ENCODE peak calls at places on chromosomes 7 and 10, in seven cellular contexts. X is heart left ventricle, A is A549, Q is K562, L is body of pancreas, S is spleen, I is adrenal gland. H is an unnamed sample.

GRCh38 chr7:108815815-108816214 is 246.1 kb downstream of the DNAJB9 start:
- DNase-seq in X (no peak), A (no peak), Q (no peak), L (no peak), S (no peak), I (no peak), H (no peak)

GRCh38 chr10:110834622-110835219 is 37.0 kb upstream of the PDCD4 start:
- DNase-seq in X (no peak), A (no peak), Q (peak), L (peak), S (no peak), I (no peak), H (peak)

GRCh38 chr10:124492266-124492665 is 30.6 kb downstream of the LHPP start:
- DNase-seq in X (no peak), A (no peak), Q (no peak), L (no peak), S (peak), I (no peak), H (no peak)

GRCh38 chr7:100863406-100863950 is 3.7 kb upstream of the TRIP6 start:
- DNase-seq in X (peak), A (no peak), Q (no peak), L (peak), S (no peak), I (no peak), H (no peak)

GRCh38 chr7:78516450-78516849 is 717.9 kb downstream of the PHTF2 start:
- DNase-seq in X (no peak), A (no peak), Q (no peak), L (no peak), S (no peak), I (no peak), H (no peak)

GRCh38 chr10:88500656-88501055 is 82.5 kb downstream of the RNLS start:
- DNase-seq in X (no peak), A (no peak), Q (no peak), L (no peak), S (no peak), I (no peak), H (no peak)

GRCh38 chr10:25758041-25758457 is 176.0 kb upstream of the MYO3A start:
- DNase-seq in X (no peak), A (peak), Q (peak), L (peak), S (no peak), I (peak), H (peak)

GRCh38 chr7:73612598-73613269 is 11.6 kb downstream of the MLXIPL start:
- DNase-seq in X (no peak), A (peak), Q (peak), L (peak), S (no peak), I (peak), H (peak)

GRCh38 chr10:46223064-46223480 is 63.7 kb upstream of the ANTXRL start:
- DNase-seq in X (no peak), A (peak), Q (no peak), L (no peak), S (peak), I (peak), H (peak)

GRCh38 chr10:132237396-132237795 is 50.6 kb downstream of the DPYSL4 start:
- DNase-seq in X (peak), A (no peak), Q (no peak), L (no peak), S (peak), I (no peak), H (no peak)

GRCh38 chr10:112958275-112958995 is 8.4 kb downstream of the TCF7L2 start:
- DNase-seq in X (no peak), A (peak), Q (no peak), L (no peak), S (no peak), I (no peak), H (no peak)

GRCh38 chr7:96354881-96355280 is 33.0 kb upstream of the SLC25A13 start:
- DNase-seq in X (no peak), A (no peak), Q (no peak), L (no peak), S (no peak), I (no peak), H (no peak)

GRCh38 chr10:1043532-1043995 is 5.4 kb downstream of the IDI1 start:
- DNase-seq in X (no peak), A (no peak), Q (no peak), L (peak), S (peak), I (no peak), H (no peak)

GRCh38 chr7:79272938-79273337 is 180.5 kb downstream of the MAGI2 start:
- DNase-seq in X (no peak), A (no peak), Q (no peak), L (no peak), S (no peak), I (no peak), H (no peak)

GRCh38 chr7:121797283-121798037 is 75.5 kb upstream of the PTPRZ1 start:
- DNase-seq in X (no peak), A (no peak), Q (no peak), L (no peak), S (no peak), I (no peak), H (no peak)

GRCh38 chr10:61140765-61141392 is 196.9 kb upstream of the RHOBTB1 start:
- DNase-seq in X (no peak), A (peak), Q (peak), L (peak), S (no peak), I (peak), H (peak)

GRCh38 chr10:16996530-16996964 is 133.1 kb downstream of the CUBN start:
- DNase-seq in X (no peak), A (no peak), Q (no peak), L (no peak), S (no peak), I (no peak), H (no peak)

GRCh38 chr7:90472805-90473540 is 3.5 kb downstream of the PTTG1IP2 start:
- DNase-seq in X (no peak), A (no peak), Q (no peak), L (no peak), S (no peak), I (no peak), H (no peak)

GRCh38 chr10:72862957-72863356 is 30.6 kb upstream of the OIT3 start:
- DNase-seq in X (no peak), A (no peak), Q (no peak), L (no peak), S (no peak), I (no peak), H (no peak)

GRCh38 chr10:114282526-114282925 is 43.5 kb downstream of the VWA2 start:
- DNase-seq in X (peak), A (no peak), Q (no peak), L (no peak), S (peak), I (no peak), H (no peak)

GRCh38 chr7:22551768-22552513 is 52.0 kb upstream of the STEAP1B start:
- DNase-seq in X (no peak), A (no peak), Q (no peak), L (no peak), S (peak), I (no peak), H (no peak)

GRCh38 chr7:54701982-54702381 is 57.0 kb downstream of the SEC61G start:
- DNase-seq in X (no peak), A (no peak), Q (no peak), L (no peak), S (no peak), I (no peak), H (no peak)

GRCh38 chr10:43137701-43137970 is 609 bp upstream of the CSGALNACT2 start:
- DNase-seq in X (peak), A (peak), Q (peak), L (peak), S (peak), I (peak), H (peak)

GRCh38 chr7:155483868-155484325 is 26.0 kb downstream of the EN2 start:
- DNase-seq in X (no peak), A (no peak), Q (no peak), L (no peak), S (no peak), I (no peak), H (peak)

GRCh38 chr10:126324826-126325225 is 63.5 kb downstream of the ADAM12 start:
- DNase-seq in X (no peak), A (no peak), Q (no peak), L (no peak), S (no peak), I (no peak), H (no peak)

GRCh38 chr7:55964261-55964801 is at the start of gene NIPSNAP2:
- DNase-seq in X (no peak), A (peak), Q (peak), L (peak), S (no peak), I (no peak), H (peak)

GRCh38 chr10:34780818-34781380 is 34.2 kb downstream of the PARD3 start:
- DNase-seq in X (peak), A (no peak), Q (peak), L (peak), S (no peak), I (peak), H (peak)
- TF ChIP-seq POLR2A in X (no peak), A (no peak), Q (no peak), L (no peak), S (no peak), I (no peak), H (no peak)

GRCh38 chr7:114923403-114923713 is 1.5 kb downstream of the MDFIC start:
- DNase-seq in X (no peak), A (no peak), Q (no peak), L (no peak), S (no peak), I (no peak), H (no peak)

GRCh38 chr7:114924066-114924712 is 2.3 kb downstream of the MDFIC start:
- DNase-seq in X (no peak), A (no peak), Q (no peak), L (no peak), S (no peak), I (no peak), H (no peak)

GRCh38 chr7:114922652-114923402 is 933 bp downstream of the MDFIC start:
- DNase-seq in X (peak), A (peak), Q (no peak), L (peak), S (peak), I (peak), H (peak)

GRCh38 chr7:114921636-114922150 is at the start of gene MDFIC:
- DNase-seq in X (no peak), A (peak), Q (no peak), L (peak), S (peak), I (peak), H (no peak)

DNA sequence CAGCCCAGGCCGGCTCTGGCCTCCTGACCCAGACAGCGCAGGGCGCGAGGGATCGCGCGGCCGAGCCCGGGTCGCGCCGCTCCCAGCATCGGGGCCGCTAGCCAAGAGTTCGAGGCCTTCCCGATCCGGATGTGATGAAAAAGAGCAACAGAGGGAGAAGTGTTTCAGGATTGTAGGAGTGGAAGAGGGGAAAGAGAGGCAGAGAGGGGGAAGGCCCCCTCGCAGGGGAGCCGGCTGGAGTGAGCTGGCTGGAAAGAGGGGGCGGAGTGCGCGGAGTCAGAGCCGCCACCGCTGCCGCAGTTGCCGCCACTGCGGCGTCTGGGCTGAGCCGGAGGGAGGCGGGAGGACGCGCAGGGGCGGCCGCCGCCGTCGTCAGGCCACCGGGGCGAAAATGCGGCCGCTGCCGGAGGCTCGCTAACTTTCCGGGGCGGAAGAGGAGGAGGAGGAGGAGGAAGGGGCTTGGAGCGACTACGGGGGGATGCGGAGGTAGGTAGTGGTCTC is 307 bp downstream of the MDFIC start:
- DNase-seq in X (peak), A (peak), Q (no peak), L (peak), S (peak), I (peak), H (peak)
- TF ChIP-seq POLR2A in X (no peak), A (peak), Q (no peak), L (peak), S (no peak), I (peak), H (no peak)

GRCh38 chr7:93941956-93942355 is 20.4 kb downstream of the GNG11 start:
- DNase-seq in X (no peak), A (no peak), Q (no peak), L (no peak), S (no peak), I (no peak), H (no peak)

GRCh38 chr7:93945083-93945482 is 23.5 kb downstream of the GNG11 start:
- DNase-seq in X (no peak), A (no peak), Q (no peak), L (no peak), S (no peak), I (no peak), H (no peak)

GRCh38 chr7:93944673-93945072 is 23.1 kb downstream of the GNG11 start:
- DNase-seq in X (no peak), A (no peak), Q (no peak), L (no peak), S (no peak), I (no peak), H (no peak)

GRCh38 chr7:93945756-93946540 is 24.4 kb downstream of the GNG11 start:
- DNase-seq in X (no peak), A (no peak), Q (peak), L (no peak), S (no peak), I (no peak), H (no peak)

GRCh38 chr7:93943816-93944540 is 22.4 kb downstream of the GNG11 start:
- DNase-seq in X (no peak), A (no peak), Q (no peak), L (no peak), S (no peak), I (no peak), H (no peak)
- TF ChIP-seq POLR2A in X (no peak), A (no peak), Q (no peak), L (no peak), S (no peak), I (no peak), H (no peak)

GRCh38 chr7:1159933-1160664 is at the start of gene ZFAND2A:
- DNase-seq in X (peak), A (peak), Q (peak), L (peak), S (peak), I (peak), H (peak)
- TF ChIP-seq POLR2A in X (peak), A (peak), Q (peak), L (peak), S (peak), I (peak), H (peak)